ENCODE peak calls at places on chromosomes 1 and 21, in six cellular contexts. One of them, this sample, is unnamed.

GRCh38 chr1:18373882-18374493 is 106.7 kb upstream of the KLHDC7A start:
- DNase-seq in upper lobe of right lung: peak; percentile 56
- DNase-seq in astrocyte: no peak
- DNase-seq in cardiac muscle cell: peak; percentile 63
- DNase-seq in CD8-positive, alpha-beta T cell: no peak
- DNase-seq in testis: peak; percentile 62
- DNase-seq in this sample: no peak

GRCh38 chr1:208868554-208868953 is 624.4 kb upstream of the PLXNA2 start:
- DNase-seq in upper lobe of right lung: no peak
- DNase-seq in CD8-positive, alpha-beta T cell: no peak
- DNase-seq in cardiac muscle cell: no peak
- DNase-seq in testis: no peak
- DNase-seq in astrocyte: peak; percentile 20
- DNase-seq in this sample: no peak

GRCh38 chr1:19635646-19636045 is 8.5 kb upstream of the NBL1 start:
- DNase-seq in testis: no peak
- DNase-seq in CD8-positive, alpha-beta T cell: no peak
- DNase-seq in astrocyte: no peak
- DNase-seq in upper lobe of right lung: peak; percentile 20
- DNase-seq in cardiac muscle cell: no peak
- DNase-seq in this sample: no peak

GRCh38 chr1:202145325-202146140 is 996 bp upstream of the ARL8A start:
- DNase-seq in upper lobe of right lung: no peak
- DNase-seq in cardiac muscle cell: no peak
- DNase-seq in testis: no peak
- DNase-seq in astrocyte: no peak
- DNase-seq in CD8-positive, alpha-beta T cell: no peak
- DNase-seq in this sample: no peak

GRCh38 chr1:58592521-58593134 is 15.6 kb upstream of the TACSTD2 start:
- DNase-seq in cardiac muscle cell: no peak
- DNase-seq in testis: no peak
- DNase-seq in CD8-positive, alpha-beta T cell: no peak
- DNase-seq in upper lobe of right lung: peak; percentile 87
- DNase-seq in astrocyte: peak; percentile 92
- DNase-seq in this sample: no peak

GRCh38 chr1:111481387-111482221 is 7.8 kb downstream of the C1orf162 start:
- DNase-seq in CD8-positive, alpha-beta T cell: peak; percentile 52
- DNase-seq in astrocyte: peak; percentile 32
- DNase-seq in testis: peak; percentile 82
- DNase-seq in upper lobe of right lung: peak; percentile 90
- DNase-seq in cardiac muscle cell: peak; percentile 88
- DNase-seq in this sample: peak; percentile 32

GRCh38 chr1:28329395-28330153 is 734 bp downstream of the MED18 start:
- DNase-seq in upper lobe of right lung: peak; percentile 66
- DNase-seq in CD8-positive, alpha-beta T cell: no peak
- DNase-seq in testis: peak; percentile 26
- DNase-seq in cardiac muscle cell: peak; percentile 14
- DNase-seq in astrocyte: peak; percentile 12
- DNase-seq in this sample: no peak

GRCh38 chr1:16006010-16006409 is 2.0 kb downstream of the SRARP start:
- DNase-seq in CD8-positive, alpha-beta T cell: no peak
- DNase-seq in upper lobe of right lung: no peak
- DNase-seq in cardiac muscle cell: no peak
- DNase-seq in astrocyte: no peak
- DNase-seq in testis: no peak
- DNase-seq in this sample: no peak

GRCh38 chr21:33042812-33043211 is 17.1 kb downstream of the OLIG2 start:
- DNase-seq in astrocyte: peak; percentile 93
- DNase-seq in CD8-positive, alpha-beta T cell: no peak
- DNase-seq in testis: no peak
- DNase-seq in cardiac muscle cell: no peak
- DNase-seq in upper lobe of right lung: no peak
- DNase-seq in this sample: no peak

GRCh38 chr1:1306070-1306660 is 1.6 kb downstream of the ACAP3 start:
- DNase-seq in CD8-positive, alpha-beta T cell: no peak
- DNase-seq in astrocyte: no peak
- DNase-seq in testis: no peak
- DNase-seq in cardiac muscle cell: no peak
- DNase-seq in upper lobe of right lung: no peak
- DNase-seq in this sample: no peak

GRCh38 chr1:181128592-181129497 is 40.3 kb downstream of the IER5 start:
- DNase-seq in CD8-positive, alpha-beta T cell: no peak
- DNase-seq in upper lobe of right lung: peak; percentile 85
- DNase-seq in cardiac muscle cell: no peak
- DNase-seq in testis: no peak
- DNase-seq in astrocyte: no peak
- DNase-seq in this sample: no peak

GRCh38 chr1:228105996-228106799 is 2.9 kb downstream of the MRPL55 start:
- DNase-seq in cardiac muscle cell: no peak
- DNase-seq in astrocyte: no peak
- DNase-seq in upper lobe of right lung: no peak
- DNase-seq in testis: no peak
- DNase-seq in CD8-positive, alpha-beta T cell: no peak
- DNase-seq in this sample: no peak

GRCh38 chr1:191641420-191642215 is 516.6 kb upstream of the RGS18 start:
- DNase-seq in upper lobe of right lung: no peak
- DNase-seq in testis: no peak
- DNase-seq in CD8-positive, alpha-beta T cell: no peak
- DNase-seq in cardiac muscle cell: no peak
- DNase-seq in astrocyte: peak; percentile 78
- DNase-seq in this sample: no peak

GRCh38 chr1:172138636-172139035 is 281.8 kb upstream of the C1orf105 start:
- DNase-seq in upper lobe of right lung: no peak
- DNase-seq in cardiac muscle cell: peak; percentile 15
- DNase-seq in astrocyte: no peak
- DNase-seq in testis: peak; percentile 23
- DNase-seq in CD8-positive, alpha-beta T cell: no peak
- DNase-seq in this sample: no peak

GRCh38 chr1:172322219-172323061 is 98.0 kb upstream of the C1orf105 start:
- DNase-seq in testis: no peak
- DNase-seq in CD8-positive, alpha-beta T cell: no peak
- DNase-seq in cardiac muscle cell: no peak
- DNase-seq in upper lobe of right lung: peak; percentile 62
- DNase-seq in astrocyte: peak; percentile 96
- DNase-seq in this sample: no peak

GRCh38 chr1:1234180-1234808 is 2.3 kb downstream of the B3GALT6 start:
- DNase-seq in CD8-positive, alpha-beta T cell: no peak
- DNase-seq in astrocyte: no peak
- DNase-seq in upper lobe of right lung: no peak
- DNase-seq in cardiac muscle cell: no peak
- DNase-seq in testis: no peak
- DNase-seq in this sample: no peak

GRCh38 chr1:234978397-234979291 is 150.0 kb downstream of the TOMM20 start:
- DNase-seq in CD8-positive, alpha-beta T cell: peak; percentile 68
- DNase-seq in upper lobe of right lung: peak; percentile 80
- DNase-seq in astrocyte: peak; percentile 89
- DNase-seq in cardiac muscle cell: no peak
- DNase-seq in testis: peak; percentile 74
- DNase-seq in this sample: peak; percentile 41

GRCh38 chr21:42722808-42723470 is 69.5 kb downstream of the PDE9A start:
- DNase-seq in CD8-positive, alpha-beta T cell: no peak
- DNase-seq in upper lobe of right lung: no peak
- DNase-seq in astrocyte: no peak
- DNase-seq in cardiac muscle cell: no peak
- DNase-seq in testis: no peak
- DNase-seq in this sample: no peak

GRCh38 chr1:70718086-70718630 is 307.1 kb downstream of the CTH start:
- DNase-seq in CD8-positive, alpha-beta T cell: no peak
- DNase-seq in upper lobe of right lung: no peak
- DNase-seq in astrocyte: no peak
- DNase-seq in cardiac muscle cell: no peak
- DNase-seq in testis: no peak
- DNase-seq in this sample: no peak

GRCh38 chr1:34279971-34280370 is 103.3 kb downstream of the C1orf94 start:
- DNase-seq in astrocyte: no peak
- DNase-seq in testis: no peak
- DNase-seq in upper lobe of right lung: no peak
- DNase-seq in CD8-positive, alpha-beta T cell: no peak
- DNase-seq in cardiac muscle cell: no peak
- DNase-seq in this sample: no peak

GRCh38 chr21:44442266-44443125 is 12.8 kb upstream of the LRRC3 start:
- DNase-seq in cardiac muscle cell: no peak
- DNase-seq in testis: no peak
- DNase-seq in CD8-positive, alpha-beta T cell: peak; percentile 16
- DNase-seq in astrocyte: no peak
- DNase-seq in upper lobe of right lung: peak; percentile 56
- DNase-seq in this sample: no peak

GRCh38 chr1:116762281-116762680 is 8.1 kb downstream of the CD2 start:
- DNase-seq in testis: no peak
- DNase-seq in CD8-positive, alpha-beta T cell: no peak
- DNase-seq in cardiac muscle cell: no peak
- DNase-seq in astrocyte: no peak
- DNase-seq in upper lobe of right lung: no peak
- DNase-seq in this sample: no peak

GRCh38 chr21:15560383-15561056 is 169.3 kb upstream of the USP25 start:
- DNase-seq in astrocyte: peak; percentile 2
- DNase-seq in CD8-positive, alpha-beta T cell: no peak
- DNase-seq in upper lobe of right lung: no peak
- DNase-seq in testis: no peak
- DNase-seq in cardiac muscle cell: no peak
- DNase-seq in this sample: no peak

GRCh38 chr1:6899621-6900020 is 114.4 kb downstream of the CAMTA1 start:
- DNase-seq in CD8-positive, alpha-beta T cell: no peak
- DNase-seq in cardiac muscle cell: no peak
- DNase-seq in astrocyte: no peak
- DNase-seq in upper lobe of right lung: no peak
- DNase-seq in testis: no peak
- DNase-seq in this sample: no peak

GRCh38 chr21:31688603-31689368 is 29.3 kb downstream of the SOD1 start:
- DNase-seq in testis: no peak
- DNase-seq in cardiac muscle cell: no peak
- DNase-seq in astrocyte: no peak
- DNase-seq in upper lobe of right lung: no peak
- DNase-seq in CD8-positive, alpha-beta T cell: no peak
- DNase-seq in this sample: no peak

GRCh38 chr1:84505167-84506001 is 802 bp upstream of the SPATA1 start:
- DNase-seq in astrocyte: peak; percentile 44
- DNase-seq in upper lobe of right lung: no peak
- DNase-seq in testis: no peak
- DNase-seq in CD8-positive, alpha-beta T cell: no peak
- DNase-seq in cardiac muscle cell: peak; percentile 14
- DNase-seq in this sample: no peak

GRCh38 chr21:14520535-14520934 is 25.6 kb downstream of the SAMSN1 start:
- DNase-seq in upper lobe of right lung: peak; percentile 59
- DNase-seq in CD8-positive, alpha-beta T cell: no peak
- DNase-seq in testis: no peak
- DNase-seq in cardiac muscle cell: no peak
- DNase-seq in astrocyte: no peak
- DNase-seq in this sample: no peak

GRCh38 chr1:167864392-167864992 is 49.4 kb downstream of the ADCY10 start:
- DNase-seq in astrocyte: no peak
- DNase-seq in upper lobe of right lung: no peak
- DNase-seq in CD8-positive, alpha-beta T cell: no peak
- DNase-seq in testis: no peak
- DNase-seq in cardiac muscle cell: no peak
- DNase-seq in this sample: no peak

GRCh38 chr1:113405573-113405972 is 15.3 kb downstream of the MAGI3 start:
- DNase-seq in CD8-positive, alpha-beta T cell: no peak
- DNase-seq in astrocyte: no peak
- DNase-seq in testis: no peak
- DNase-seq in cardiac muscle cell: no peak
- DNase-seq in upper lobe of right lung: no peak
- DNase-seq in this sample: no peak

GRCh38 chr1:26218906-26219494 is 15.0 kb upstream of the CEP85 start:
- DNase-seq in testis: no peak
- DNase-seq in astrocyte: no peak
- DNase-seq in upper lobe of right lung: no peak
- DNase-seq in cardiac muscle cell: no peak
- DNase-seq in CD8-positive, alpha-beta T cell: no peak
- DNase-seq in this sample: no peak

GRCh38 chr1:201143726-201144635 is 10.3 kb downstream of the TMEM9 start:
- DNase-seq in CD8-positive, alpha-beta T cell: no peak
- DNase-seq in upper lobe of right lung: peak; percentile 52
- DNase-seq in testis: no peak
- DNase-seq in astrocyte: no peak
- DNase-seq in cardiac muscle cell: no peak
- DNase-seq in this sample: no peak

GRCh38 chr1:31574749-31575372 is 1.5 kb upstream of the TINAGL1 start:
- DNase-seq in testis: peak; percentile 8
- DNase-seq in cardiac muscle cell: no peak
- DNase-seq in upper lobe of right lung: no peak
- DNase-seq in CD8-positive, alpha-beta T cell: no peak
- DNase-seq in astrocyte: no peak
- DNase-seq in this sample: no peak

GRCh38 chr1:31576743-31577455 is 584 bp downstream of the TINAGL1 start:
- DNase-seq in cardiac muscle cell: no peak
- DNase-seq in CD8-positive, alpha-beta T cell: no peak
- DNase-seq in testis: peak; percentile 11
- DNase-seq in upper lobe of right lung: peak; percentile 66
- DNase-seq in astrocyte: no peak
- DNase-seq in this sample: no peak

GRCh38 chr1:31577515-31578191 is 1.3 kb downstream of the TINAGL1 start:
- DNase-seq in astrocyte: peak; percentile 72
- DNase-seq in cardiac muscle cell: no peak
- DNase-seq in testis: peak; percentile 11
- DNase-seq in upper lobe of right lung: peak; percentile 57
- DNase-seq in CD8-positive, alpha-beta T cell: no peak
- DNase-seq in this sample: no peak

GRCh38 chr1:31575373-31576140 is 758 bp upstream of the TINAGL1 start:
- DNase-seq in astrocyte: no peak
- DNase-seq in CD8-positive, alpha-beta T cell: no peak
- DNase-seq in upper lobe of right lung: peak; percentile 84
- DNase-seq in cardiac muscle cell: no peak
- DNase-seq in testis: peak; percentile 12
- DNase-seq in this sample: no peak

GRCh38 chr1:31576201-31576669 is at the start of gene TINAGL1:
- DNase-seq in astrocyte: no peak
- DNase-seq in cardiac muscle cell: peak; percentile 45
- DNase-seq in upper lobe of right lung: peak; percentile 85
- DNase-seq in testis: peak; percentile 16
- DNase-seq in CD8-positive, alpha-beta T cell: no peak
- DNase-seq in this sample: no peak
- H3K27ac ChIP-seq in astrocyte: no peak within 1 kb of the TSS
- H3K27ac ChIP-seq in cardiac muscle cell: no peak within 1 kb of the TSS
- H3K27ac ChIP-seq in upper lobe of right lung: peak within 1 kb of the TSS; percentile 76
- H3K27ac ChIP-seq in testis: peak within 1 kb of the TSS; percentile 68
- H3K27ac ChIP-seq in CD8-positive, alpha-beta T cell: no peak within 1 kb of the TSS
- H3K27ac ChIP-seq in this sample: peak within 1 kb of the TSS; percentile 62

GRCh38 chr1:147479864-147480564 is 61.3 kb upstream of the BCL9 start:
- DNase-seq in cardiac muscle cell: no peak
- DNase-seq in astrocyte: no peak
- DNase-seq in upper lobe of right lung: no peak
- DNase-seq in CD8-positive, alpha-beta T cell: no peak
- DNase-seq in testis: no peak
- DNase-seq in this sample: no peak
- H3K27ac ChIP-seq in cardiac muscle cell: no peak overlapping the region
- H3K27ac ChIP-seq in astrocyte: no peak overlapping the region
- H3K27ac ChIP-seq in upper lobe of right lung: no peak overlapping the region
- H3K27ac ChIP-seq in CD8-positive, alpha-beta T cell: no peak overlapping the region
- H3K27ac ChIP-seq in testis: no peak overlapping the region
- H3K27ac ChIP-seq in this sample: no peak overlapping the region

GRCh38 chr1:36669297-36669696 is 186.6 kb upstream of the CSF3R start:
- DNase-seq in cardiac muscle cell: no peak
- DNase-seq in upper lobe of right lung: no peak
- DNase-seq in testis: no peak
- DNase-seq in CD8-positive, alpha-beta T cell: no peak
- DNase-seq in astrocyte: no peak
- DNase-seq in this sample: no peak
- H3K27ac ChIP-seq in cardiac muscle cell: no peak overlapping the region
- H3K27ac ChIP-seq in upper lobe of right lung: no peak overlapping the region
- H3K27ac ChIP-seq in testis: no peak overlapping the region
- H3K27ac ChIP-seq in CD8-positive, alpha-beta T cell: no peak overlapping the region
- H3K27ac ChIP-seq in astrocyte: no peak overlapping the region
- H3K27ac ChIP-seq in this sample: no peak overlapping the region

GRCh38 chr1:11207898-11208611 is 18.9 kb downstream of the ANGPTL7 start:
- DNase-seq in testis: peak; percentile 87
- DNase-seq in astrocyte: no peak
- DNase-seq in cardiac muscle cell: no peak
- DNase-seq in upper lobe of right lung: no peak
- DNase-seq in CD8-positive, alpha-beta T cell: no peak
- DNase-seq in this sample: no peak
- H3K27ac ChIP-seq in testis: peak overlapping the region; percentile 68
- H3K27ac ChIP-seq in astrocyte: no peak overlapping the region
- H3K27ac ChIP-seq in cardiac muscle cell: no peak overlapping the region
- H3K27ac ChIP-seq in upper lobe of right lung: no peak overlapping the region
- H3K27ac ChIP-seq in CD8-positive, alpha-beta T cell: no peak overlapping the region
- H3K27ac ChIP-seq in this sample: no peak overlapping the region

This sample was measured in caudate nucleus.